ENCODE peak calls at places on chromosomes 16 and 17, in eight cellular contexts. V is HepG2, Y is HCT116, C is GM23338, J is GM12878, K is upper lobe of left lung, O is Panc1, F is K562. T is an unnamed sample.

GRCh38 chr16:48194828-48195566 is 39.2 kb upstream of the ABCC12 start:
- ATAC-seq in V (peak), Y (no peak), C (no peak), J (no peak), K (no peak), O (peak), F (no peak), T (no peak)

GRCh38 chr17:37842401-37842800 is 81.8 kb upstream of the TBC1D3K start:
- ATAC-seq in V (no peak), Y (no peak), C (no peak), J (no peak), K (no peak), O (no peak), F (no peak), T (no peak)

GRCh38 chr16:27387724-27388123 is 14.2 kb upstream of the IL21R start:
- ATAC-seq in V (no peak), Y (no peak), C (no peak), J (peak), K (no peak), O (no peak), F (no peak), T (no peak)

GRCh38 chr17:68572138-68572842 is 28.9 kb downstream of the FAM20A start:
- ATAC-seq in V (no peak), Y (no peak), C (no peak), J (no peak), K (no peak), O (no peak), F (no peak), T (no peak)

GRCh38 chr16:78281115-78281514 is 181.7 kb downstream of the WWOX start:
- ATAC-seq in V (no peak), Y (no peak), C (no peak), J (no peak), K (no peak), O (no peak), F (no peak), T (no peak)

GRCh38 chr16:66536525-66536924 is 13.4 kb downstream of the TK2 start:
- ATAC-seq in V (peak), Y (peak), C (peak), J (no peak), K (no peak), O (no peak), F (no peak), T (no peak)

GRCh38 chr16:49785970-49786369 is 69.9 kb downstream of the ZNF423 start:
- ATAC-seq in V (no peak), Y (no peak), C (no peak), J (no peak), K (no peak), O (no peak), F (no peak), T (no peak)

GRCh38 chr16:85172465-85173071 is 60.3 kb upstream of the CIBAR2 start:
- ATAC-seq in V (peak), Y (peak), C (peak), J (peak), K (no peak), O (peak), F (peak), T (no peak)

GRCh38 chr16:23466162-23466885 is 13.3 kb upstream of the COG7 start:
- ATAC-seq in V (no peak), Y (no peak), C (no peak), J (no peak), K (no peak), O (peak), F (no peak), T (no peak)

GRCh38 chr16:82229800-82230619 is 60.0 kb upstream of the MPHOSPH6 start:
- ATAC-seq in V (peak), Y (peak), C (peak), J (peak), K (peak), O (peak), F (peak), T (no peak)

GRCh38 chr16:10646581-10647263 is 48.0 kb downstream of the TEKT5 start:
- ATAC-seq in V (peak), Y (no peak), C (no peak), J (no peak), K (peak), O (no peak), F (no peak), T (no peak)

GRCh38 chr17:48178327-48178726 is 70.8 kb downstream of the SNX11 start:
- ATAC-seq in V (no peak), Y (no peak), C (peak), J (no peak), K (no peak), O (no peak), F (no peak), T (no peak)
- H3K4me3 ChIP-seq in V (no peak), Y (no peak), C (no peak), J (no peak), K (no peak), O (no peak), F (no peak), T (no peak)

GRCh38 chr17:16353702-16354174 is 469 bp upstream of the CENPV start:
- ATAC-seq in V (no peak), Y (no peak), C (no peak), J (no peak), K (no peak), O (no peak), F (no peak), T (no peak)

GRCh38 chr17:16354585-16354984 is 1.3 kb upstream of the CENPV start:
- ATAC-seq in V (no peak), Y (no peak), C (no peak), J (no peak), K (no peak), O (no peak), F (no peak), T (no peak)

GRCh38 chr17:16352838-16353701 is at the start of gene CENPV:
- ATAC-seq in V (peak), Y (peak), C (peak), J (peak), K (peak), O (peak), F (peak), T (peak)

GRCh38 chr17:16351831-16352230 is 1.4 kb downstream of the CENPV start:
- ATAC-seq in V (no peak), Y (no peak), C (no peak), J (no peak), K (no peak), O (no peak), F (no peak), T (no peak)

GRCh38 chr17:16352303-16352837 is 899 bp downstream of the CENPV start:
- ATAC-seq in V (peak), Y (peak), C (peak), J (peak), K (peak), O (peak), F (peak), T (no peak)
- TF ChIP-seq POLR2AphosphoS5 in V (peak), Y (no peak), C (no peak), J (no peak), K (no peak), O (no peak), F (peak), T (no peak)

DNA sequence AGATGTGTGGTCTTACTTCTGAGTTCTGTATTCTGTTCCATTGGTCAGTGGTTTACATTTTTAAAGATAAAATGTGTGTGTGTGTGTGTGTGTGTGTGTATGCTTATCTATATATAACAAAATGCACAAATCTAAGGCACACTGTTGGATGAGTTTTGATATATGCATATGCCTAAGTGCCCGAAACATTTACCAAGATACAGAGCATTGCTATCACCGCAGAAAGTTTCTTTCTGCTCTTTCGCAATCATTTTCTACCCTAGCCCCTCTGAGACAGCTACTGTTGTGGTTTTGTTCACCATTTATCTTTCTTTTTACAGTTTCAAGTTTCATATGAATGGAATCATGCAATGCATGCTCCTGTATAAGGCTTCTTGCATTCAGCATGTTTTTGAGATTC is 97.0 kb downstream of the MRTFB start:
- ATAC-seq in V (no peak), Y (no peak), C (no peak), J (no peak), K (no peak), O (no peak), F (no peak), T (no peak)
- H3K27ac ChIP-seq in V (no peak), Y (no peak), C (no peak), J (no peak), K (no peak), O (no peak), F (no peak), T (no peak)

DNA sequence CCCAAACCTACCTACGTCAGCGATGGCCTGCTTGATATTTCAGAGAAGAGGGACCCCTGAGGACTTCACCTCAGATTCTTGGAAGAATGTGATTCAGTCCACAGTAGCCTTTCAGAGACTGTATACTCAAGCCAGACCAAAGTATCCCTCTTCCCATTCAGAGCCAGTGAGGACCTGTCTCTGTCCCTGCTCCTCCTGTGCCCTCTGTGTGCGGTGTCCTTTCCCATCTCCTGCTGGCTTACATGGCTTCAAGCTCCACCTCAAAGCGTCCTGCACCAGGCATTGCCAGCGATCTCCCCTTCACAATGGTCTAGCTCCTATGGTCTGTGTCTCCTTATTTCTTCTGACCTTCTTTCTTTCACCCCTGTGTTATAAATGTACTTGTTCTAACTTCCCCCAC is 39.5 kb upstream of the HLF start:
- ATAC-seq in V (peak), Y (no peak), C (no peak), J (no peak), K (no peak), O (peak), F (no peak), T (no peak)
- H3K4me3 ChIP-seq in V (no peak), Y (no peak), C (no peak), J (no peak), K (no peak), O (no peak), F (no peak), T (no peak)

DNA sequence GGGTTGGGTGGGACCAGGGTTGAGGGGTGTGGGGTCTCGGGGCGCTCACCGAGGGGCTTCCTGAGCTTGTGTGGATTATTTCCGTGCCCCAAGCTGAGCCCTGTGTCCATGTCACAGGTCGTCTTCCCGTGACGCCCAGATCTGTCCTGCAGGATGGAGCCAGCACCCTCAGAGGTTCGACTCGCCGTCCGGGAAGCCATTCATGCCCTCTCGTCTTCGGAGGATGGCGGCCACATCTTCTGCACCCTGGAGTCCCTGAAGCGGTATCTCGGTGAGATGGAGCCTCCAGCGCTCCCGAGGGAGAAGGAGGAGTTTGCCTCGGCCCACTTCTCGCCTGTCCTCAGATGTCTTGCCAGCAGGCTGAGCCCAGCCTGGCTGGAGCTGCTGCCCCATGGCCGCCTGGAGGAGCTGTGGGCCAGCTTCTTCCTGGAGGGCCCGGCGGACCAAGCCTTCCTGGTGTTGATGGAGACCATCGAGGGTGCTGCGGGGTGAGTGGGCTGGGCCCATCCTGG is 1.0 kb downstream of the TELO2 start:
- ATAC-seq in V (peak), Y (peak), C (peak), J (peak), K (peak), O (peak), F (peak), T (peak)
- TF ChIP-seq POLR2AphosphoS5 in V (no peak), Y (no peak), C (no peak), J (no peak), K (no peak), O (no peak), F (no peak), T (no peak)

GRCh38 chr17:42310281-42311156 is 22.2 kb downstream of the STAT5A start:
- ATAC-seq in V (no peak), Y (no peak), C (peak), J (no peak), K (no peak), O (peak), F (peak), T (no peak)
- H3K27ac ChIP-seq in V (peak), Y (no peak), C (peak), J (no peak), K (peak), O (peak), F (peak), T (peak)

GRCh38 chr16:2147981-2148671 is at the start of gene RAB26:
- ATAC-seq in V (peak), Y (peak), C (peak), J (peak), K (peak), O (peak), F (peak), T (peak)
- H3K4me3 ChIP-seq in V (peak), Y (peak), C (peak), J (peak), K (peak), O (peak), F (peak), T (peak)